ENCODE peak calls at places on chromosome 3, in four cellular contexts. M is GM23248, F is SJCRH30, X is cardiac muscle cell. E is an unnamed sample. For H3K36me3, the result is how much of the 10 kb centered on the place peaks cover.

GRCh38 chr3:185263423-185263822 is 9.6 kb upstream of the EHHADH start:
- DNase-seq in M (no peak), F (no peak), X (no peak), E (no peak)

GRCh38 chr3:127264292-127264691 is 23.6 kb downstream of the PRR20G start:
- DNase-seq in X (peak), M (peak), F (no peak), E (no peak)

GRCh38 chr3:117398166-117398954 is 688.8 kb downstream of the TUSC7 start:
- DNase-seq in F (no peak), X (no peak), M (no peak), E (no peak)

GRCh38 chr3:43583481-43583880 is 38.3 kb downstream of the ANO10 start:
- DNase-seq in M (no peak), F (no peak), X (no peak), E (no peak)

GRCh38 chr3:122969585-122970453 is 57.7 kb downstream of the SEMA5B start:
- DNase-seq in X (peak), F (peak), M (peak), E (peak)

GRCh38 chr3:40306336-40306735 is 3.2 kb upstream of the EIF1B start:
- DNase-seq in X (no peak), F (peak), M (peak), E (no peak)

GRCh38 chr3:49158108-49158709 is 7.9 kb downstream of the CCDC71 start:
- DNase-seq in M (peak), X (peak), F (peak), E (no peak)

GRCh38 chr3:60536420-60536819 is 714.8 kb downstream of the FHIT start:
- DNase-seq in F (no peak), M (no peak), X (no peak), E (no peak)

GRCh38 chr3:175192536-175192935 is 333.4 kb downstream of the NAALADL2 start:
- DNase-seq in M (peak), F (no peak), X (peak), E (no peak)

DNA sequence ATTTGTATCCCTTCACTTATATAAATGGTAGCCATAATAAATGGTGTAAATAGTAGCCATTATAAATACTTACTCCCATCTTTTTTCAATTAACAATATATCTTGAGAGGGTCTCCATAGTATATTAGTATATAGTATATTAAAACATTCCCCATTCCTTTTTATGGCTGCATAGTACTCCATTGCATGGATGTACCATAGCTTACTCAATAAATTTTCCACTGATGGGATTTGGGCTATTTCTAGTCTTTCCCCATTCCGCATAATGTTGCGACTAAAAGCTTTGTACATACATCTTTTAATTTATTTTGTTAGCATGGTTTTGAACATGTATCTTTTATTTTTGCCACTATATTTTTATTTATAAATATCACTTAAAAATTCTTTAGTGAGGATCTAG is 366.3 kb downstream of the IL20RB start:
- DNase-seq in F (no peak), X (no peak), M (no peak), E (no peak)
- H3K36me3 ChIP-seq in F (under half), X (under half), M (under half), E (under half)

DNA sequence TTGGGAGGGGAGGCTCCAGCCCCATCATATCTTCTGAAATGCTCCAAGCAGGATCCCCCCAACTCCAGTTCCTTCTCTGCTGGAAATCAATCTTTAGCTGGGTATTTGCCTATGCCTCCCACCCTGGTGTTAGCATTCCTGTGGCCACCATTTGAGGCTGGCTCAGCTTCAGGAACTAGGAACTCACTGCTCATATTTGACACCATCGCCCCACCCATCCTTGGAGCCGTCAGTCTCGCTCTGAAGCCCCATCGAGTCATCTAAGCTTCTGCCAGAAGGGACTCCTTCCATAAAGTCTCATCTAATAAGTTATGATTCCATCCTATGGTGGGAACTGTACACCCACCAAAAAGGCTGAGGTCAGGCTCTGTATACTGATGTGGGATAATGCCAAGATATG is 26.4 kb downstream of the PRKCD start:
- DNase-seq in F (no peak), M (no peak), X (no peak), E (no peak)
- H3K36me3 ChIP-seq in F (under half), M (under half), X (under half), E (under half)

GRCh38 chr3:74048686-74049085 is 423.9 kb upstream of the PDZRN3 start:
- DNase-seq in F (no peak), X (no peak), M (no peak), E (no peak)
- H3K36me3 ChIP-seq in F (under half), X (under half), M (under half), E (under half)

DNA sequence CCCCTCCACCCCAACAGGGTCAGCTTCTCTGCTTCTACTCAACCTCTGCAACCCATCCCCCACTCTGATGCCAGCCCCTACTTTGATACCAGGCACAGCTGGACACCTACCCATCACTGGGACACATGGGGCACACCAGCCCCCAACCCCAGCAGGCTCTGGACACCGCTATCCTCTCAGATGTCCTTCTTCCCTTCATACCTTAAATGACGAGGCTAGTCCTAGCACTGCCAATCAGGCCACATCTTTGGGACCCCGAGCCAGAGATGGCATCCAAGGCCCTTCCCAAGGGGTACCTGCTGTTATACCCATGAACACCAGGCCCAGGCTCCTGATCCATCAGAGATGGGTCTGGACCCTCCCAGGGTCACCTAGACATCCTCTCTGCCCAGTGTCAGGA is 10.6 kb downstream of the POC1A start:
- DNase-seq in F (no peak), X (no peak), M (no peak), E (no peak)
- H3K36me3 ChIP-seq in F (under half), X (under half), M (under half), E (under half)

DNA sequence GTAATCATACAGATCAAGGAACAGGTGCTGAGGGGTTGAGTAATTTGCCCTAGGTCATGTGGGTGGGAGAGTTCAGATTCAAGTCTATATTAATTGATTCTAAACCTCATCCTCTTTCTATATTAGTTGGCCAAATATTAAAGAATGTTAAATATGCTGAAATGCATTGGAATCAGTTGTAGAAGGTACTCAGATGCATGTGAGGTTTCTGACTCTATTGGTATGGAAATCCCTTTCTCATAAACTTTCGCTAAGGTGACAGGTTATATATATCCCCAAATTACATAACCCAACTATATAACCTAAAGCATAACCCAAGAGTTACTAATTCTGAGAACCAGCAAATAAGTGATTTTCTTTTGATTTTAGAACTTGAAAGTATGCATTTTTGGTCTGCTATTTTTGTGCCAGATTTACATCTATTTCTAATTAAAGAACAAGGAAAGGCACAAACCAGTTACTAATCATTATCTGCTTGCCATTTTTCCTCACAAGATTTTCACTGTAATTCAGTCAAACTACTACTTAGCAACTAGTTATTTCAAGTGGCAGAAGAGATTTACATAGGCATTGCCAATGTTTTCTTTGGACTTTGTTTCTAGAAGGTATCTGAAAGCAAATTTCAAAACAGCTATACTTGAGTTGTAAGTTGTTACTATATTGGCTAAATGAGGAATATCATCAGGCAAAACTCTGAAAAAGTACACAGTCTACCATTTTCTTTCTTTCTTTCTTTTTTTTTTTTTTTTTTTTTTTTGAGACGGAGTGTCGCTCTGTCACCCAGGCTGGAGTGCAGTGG is 201.3 kb downstream of the RBMS3 start:
- DNase-seq in M (no peak), X (no peak), F (no peak), E (no peak)
- H3K36me3 ChIP-seq in M (under half), X (under half), F (under half), E (under half)

GRCh38 chr3:197135212-197135611 is 105.6 kb upstream of the MELTF start:
- DNase-seq in X (no peak), M (peak), F (no peak), E (no peak)

GRCh38 chr3:197132916-197133530 is 103.4 kb upstream of the MELTF start:
- DNase-seq in F (no peak), M (no peak), X (no peak), E (no peak)

GRCh38 chr3:197139586-197139985 is 110.0 kb upstream of the MELTF start:
- DNase-seq in F (no peak), M (no peak), X (no peak), E (no peak)

GRCh38 chr3:197136744-197137143 is 107.1 kb upstream of the MELTF start:
- DNase-seq in X (no peak), M (no peak), F (no peak), E (no peak)

DNA sequence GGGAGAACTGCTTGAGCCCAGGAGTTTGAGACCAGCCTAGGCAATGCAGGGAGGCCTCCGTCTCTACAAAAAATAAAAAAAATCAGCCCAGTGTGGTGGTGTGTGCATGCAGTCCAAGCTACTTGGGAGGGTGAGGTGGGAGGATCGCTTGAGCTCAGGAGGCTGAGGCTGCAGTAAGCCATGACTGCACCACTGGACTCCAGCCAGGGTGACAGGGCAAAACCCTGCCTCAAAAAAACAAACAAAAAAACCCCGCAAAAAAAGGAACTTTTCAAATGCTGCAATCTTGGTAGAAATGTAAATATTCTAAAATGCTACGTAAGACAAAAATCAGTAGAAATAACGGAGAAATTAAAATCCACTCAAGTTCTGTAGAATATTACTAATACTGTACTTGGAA is 108.1 kb upstream of the MELTF start:
- DNase-seq in F (no peak), X (no peak), M (no peak), E (peak)
- H3K36me3 ChIP-seq in F (half or more), X (under half), M (under half), E (half or more)

DNA sequence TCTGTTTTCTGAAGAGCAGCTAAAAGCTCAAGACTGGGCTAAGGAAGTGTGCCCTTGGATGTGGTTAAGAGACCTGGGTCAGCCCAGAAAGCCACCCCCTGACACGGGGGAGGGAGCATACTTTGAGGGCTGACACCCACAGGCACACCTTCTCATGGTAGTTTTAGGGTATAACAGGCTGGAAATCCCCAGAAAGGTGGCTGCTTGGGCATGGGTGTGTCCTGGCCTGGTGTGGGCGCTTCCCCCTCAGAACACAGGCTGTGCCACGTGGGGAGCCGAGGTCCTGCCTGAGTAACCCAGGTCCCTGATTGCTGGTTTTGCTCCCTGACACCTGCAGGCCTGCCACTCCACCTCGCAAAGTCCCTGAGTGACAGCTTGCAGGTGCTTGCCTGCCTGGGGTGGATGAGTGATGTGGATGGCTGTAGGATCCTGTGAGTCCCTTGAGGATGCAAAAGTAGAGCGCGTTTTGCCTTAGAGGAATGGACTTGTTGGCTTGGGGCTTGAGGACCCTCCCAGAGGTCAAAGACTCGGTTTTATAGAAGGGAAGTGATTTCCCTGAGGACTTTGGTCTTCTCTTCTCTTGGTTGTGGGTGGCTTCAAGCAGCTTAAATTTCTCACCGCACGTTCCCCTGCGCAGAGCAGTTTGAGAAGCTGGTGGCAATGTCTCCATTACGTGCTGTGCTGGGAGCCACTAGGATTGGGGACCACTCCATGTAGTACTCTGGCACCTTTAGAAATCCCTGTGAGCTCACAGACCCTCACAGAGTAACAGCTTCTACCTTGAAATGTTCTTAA is 94.4 kb downstream of the DNASE1L3 start:
- DNase-seq in X (no peak), M (no peak), F (no peak), E (no peak)
- H3K36me3 ChIP-seq in X (under half), M (half or more), F (under half), E (half or more)

E was measured in brain microvascular endothelial cell.